ENCODE peak calls at places on chromosome 1, in eight cellular contexts. V is stimulated activated CD4-positive, alpha-beta T cell treated with anti-CD3 and anti-CD28 coated beads, Interleukin-4, amount 100 ng/mL, for 4 hours; J is memory B cell; D is sigmoid colon; A is frontal cortex; C is kidney; W is activated CD4-positive, alpha-beta memory T cell treated with anti-CD3 and anti-CD28 coated beads for 36 hours; R is NCI-H1436. F is an unnamed sample.

GRCh38 chr1:235011599-235012435 is 116.8 kb downstream of the TOMM20 start:
- DNase-seq in V (peak; percentile 83), J (peak; percentile 89), D (peak; percentile 86), A (no peak), C (peak; percentile 88), W (peak; percentile 99), R (no peak), F (peak; percentile 77)

GRCh38 chr1:228083871-228084278 is 1.4 kb downstream of the ARF1 start:
- DNase-seq in V (no peak), J (no peak), D (no peak), A (no peak), C (peak; percentile 71), W (peak; percentile 32), R (no peak), F (no peak)

GRCh38 chr1:180215856-180216625 is 14.0 kb upstream of the LHX4 start:
- DNase-seq in V (no peak), J (no peak), D (peak; percentile 36), A (no peak), C (no peak), W (no peak), R (no peak), F (peak; percentile 47)

GRCh38 chr1:171742577-171742922 is 685 bp upstream of the VAMP4 start:
- DNase-seq in V (peak; percentile 8), J (no peak), D (peak; percentile 72), A (no peak), C (no peak), W (peak; percentile 44), R (no peak), F (no peak)

GRCh38 chr1:223531742-223532341 is 133.7 kb downstream of the CAPN8 start:
- DNase-seq in V (peak; percentile 35), J (no peak), D (no peak), A (no peak), C (no peak), W (peak; percentile 76), R (peak; percentile 77), F (peak; percentile 7)

GRCh38 chr1:68255301-68255700 is 23.0 kb upstream of the WLS start:
- DNase-seq in V (no peak), J (no peak), D (no peak), A (no peak), C (no peak), W (no peak), R (no peak), F (no peak)

GRCh38 chr1:175725684-175726083 is 17.7 kb downstream of the TNR start:
- DNase-seq in V (no peak), J (no peak), D (no peak), A (no peak), C (no peak), W (no peak), R (no peak), F (no peak)

GRCh38 chr1:221708076-221708571 is 33.8 kb downstream of the DUSP10 start:
- DNase-seq in V (no peak), J (peak; percentile 41), D (no peak), A (peak; percentile 8), C (no peak), W (peak; percentile 79), R (no peak), F (peak; percentile 90)

GRCh38 chr1:74586253-74586897 is 74.0 kb upstream of the LRRC53 start:
- DNase-seq in V (no peak), J (no peak), D (no peak), A (no peak), C (no peak), W (no peak), R (no peak), F (no peak)

GRCh38 chr1:166950156-166950555 is 25.2 kb downstream of the ILDR2 start:
- DNase-seq in V (no peak), J (no peak), D (no peak), A (no peak), C (no peak), W (no peak), R (no peak), F (no peak)